ENCODE peak calls at places on chromosomes 7 and 10, in five cellular contexts. O, H, L, N and Q are unnamed samples.

GRCh38 chr7:70674268-70675025 is 457.5 kb upstream of the GALNT17 start:
- DNase-seq in N (peak), O (no peak), L (no peak), H (no peak), Q (no peak)

GRCh38 chr7:5248201-5248885 is 34.4 kb upstream of the SLC29A4 start:
- DNase-seq in O (no peak), N (no peak), L (peak), H (no peak), Q (no peak)

GRCh38 chr7:73423519-73424485 is 9.8 kb upstream of the FZD9 start:
- DNase-seq in O (peak), N (peak), H (no peak), L (peak), Q (no peak)

GRCh38 chr7:152527610-152528032 is 91.8 kb upstream of the KMT2C start:
- DNase-seq in L (no peak), O (no peak), H (no peak), N (peak), Q (no peak)

GRCh38 chr7:100402241-100402640 is 26.3 kb downstream of the ZCWPW1 start:
- DNase-seq in L (no peak), N (no peak), H (no peak), O (no peak), Q (no peak)

GRCh38 chr10:110852897-110853296 is 18.8 kb upstream of the PDCD4 start:
- DNase-seq in H (no peak), O (no peak), N (no peak), L (no peak), Q (peak)

GRCh38 chr7:147639037-147639436 is 951.5 kb upstream of the C7orf33 start:
- DNase-seq in L (no peak), N (no peak), H (no peak), O (no peak), Q (no peak)

GRCh38 chr10:69481280-69481679 is 30.0 kb downstream of the TSPAN15 start:
- DNase-seq in H (no peak), N (no peak), O (no peak), L (no peak), Q (no peak)

GRCh38 chr7:22156205-22156604 is 200.7 kb downstream of the RAPGEF5 start:
- DNase-seq in N (peak), H (no peak), O (no peak), L (peak), Q (peak)

GRCh38 chr10:112783653-112784426 is 166.2 kb upstream of the TCF7L2 start:
- DNase-seq in L (no peak), O (no peak), H (no peak), N (no peak), Q (no peak)

GRCh38 chr10:62860946-62861345 is 44.8 kb upstream of the EGR2 start:
- DNase-seq in L (no peak), N (peak), H (no peak), O (peak), Q (no peak)

GRCh38 chr7:155961241-155962190 is 149.3 kb upstream of the SHH start:
- DNase-seq in L (no peak), N (peak), H (no peak), O (peak), Q (peak)

GRCh38 chr10:31399631-31400030 is 80.6 kb downstream of the ZEB1 start:
- DNase-seq in N (peak), H (no peak), O (no peak), L (no peak), Q (peak)

GRCh38 chr7:101172005-101172853 is 6.9 kb upstream of the VGF start:
- DNase-seq in N (no peak), L (no peak), H (peak), O (no peak), Q (no peak)

GRCh38 chr10:111030042-111030750 is 46.6 kb upstream of the ADRA2A start:
- DNase-seq in L (no peak), O (no peak), N (no peak), H (no peak), Q (no peak)

GRCh38 chr10:18984531-18984930 is 64.1 kb upstream of the MALRD1 start:
- DNase-seq in N (peak), O (no peak), L (peak), H (no peak), Q (no peak)

GRCh38 chr7:38244516-38244915 is 28.9 kb downstream of the TARP start:
- DNase-seq in N (no peak), L (no peak), O (no peak), H (no peak), Q (no peak)

GRCh38 chr7:32069251-32069650 is 956 bp downstream of the PDE1C start:
- DNase-seq in L (no peak), O (no peak), N (no peak), H (no peak), Q (peak)

GRCh38 chr7:55024776-55025175 is 6.0 kb downstream of the EGFR start:
- DNase-seq in N (peak), L (peak), H (no peak), O (no peak), Q (no peak)

GRCh38 chr7:117582219-117582704 is 102.4 kb downstream of the CFTR start:
- DNase-seq in L (peak), H (no peak), O (no peak), N (peak), Q (no peak)

GRCh38 chr7:75652788-75653187 is 86.0 kb downstream of the HIP1 start:
- DNase-seq in H (no peak), L (no peak), N (no peak), O (peak), Q (no peak)

GRCh38 chr7:40219917-40220316 is 85.1 kb downstream of the SUGCT start:
- DNase-seq in L (peak), H (no peak), N (peak), O (no peak), Q (peak)

GRCh38 chr7:141208539-141208938 is 134.7 kb downstream of the TMEM178B start:
- DNase-seq in N (no peak), L (no peak), O (no peak), H (no peak), Q (peak)

DNA sequence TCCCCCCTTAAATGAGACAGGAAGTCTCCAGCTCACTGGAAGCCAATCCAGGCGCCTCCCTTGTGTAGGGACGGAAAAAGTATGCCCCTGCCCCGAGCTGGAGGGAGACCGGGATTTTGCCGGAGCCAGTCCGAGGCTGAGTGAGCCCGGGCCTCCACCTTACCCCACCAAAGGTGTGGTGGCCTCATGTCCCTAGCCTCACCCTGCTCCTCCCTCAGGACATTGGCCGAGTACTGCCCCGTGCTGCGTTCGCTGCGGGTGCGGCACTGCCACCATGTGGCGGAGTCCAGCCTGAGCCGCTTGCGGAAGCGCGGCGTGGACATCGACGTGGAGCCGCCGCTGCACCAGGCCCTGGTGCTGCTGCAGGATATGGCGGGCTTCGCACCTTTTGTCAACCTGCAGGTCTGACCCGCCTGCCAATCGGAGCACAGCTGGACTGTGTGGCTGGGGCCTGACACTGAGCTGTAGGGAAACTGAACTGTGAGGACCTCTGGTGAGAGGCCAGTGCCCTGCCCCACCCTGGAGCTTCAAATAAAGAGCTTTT is 2.0 kb downstream of the FBXL15 start:
- DNase-seq in N (peak), H (peak), O (peak), L (peak), Q (peak)
- H3K9ac ChIP-seq in N (no peak), H (peak), O (peak), L (peak), Q (peak)

GRCh38 chr7:151232272-151233110 is at the start of gene CHPF2:
- DNase-seq in O (peak), H (peak), N (peak), L (peak), Q (peak)
- H3K4me2 ChIP-seq in O (peak), H (peak), N (peak), L (peak), Q (peak)

GRCh38 chr7:517848-518629 is 1.6 kb downstream of the PDGFA start:
- DNase-seq in L (peak), N (peak), O (no peak), H (no peak), Q (peak)

GRCh38 chr7:516216-516605 is 3.4 kb downstream of the PDGFA start:
- DNase-seq in O (no peak), H (no peak), L (no peak), N (no peak), Q (no peak)

GRCh38 chr7:514651-515598 is 4.7 kb downstream of the PDGFA start:
- DNase-seq in L (no peak), O (no peak), H (no peak), N (peak), Q (peak)

GRCh38 chr7:515628-516027 is 4.0 kb downstream of the PDGFA start:
- DNase-seq in H (no peak), O (no peak), L (no peak), N (no peak), Q (no peak)

GRCh38 chr7:516606-517456 is 2.8 kb downstream of the PDGFA start:
- DNase-seq in H (no peak), N (peak), O (peak), L (peak), Q (peak)
- H3K9ac ChIP-seq in H (peak), N (peak), O (peak), L (no peak), Q (peak)

GRCh38 chr10:66519616-66520015 is 406.2 kb upstream of the LRRTM3 start:
- DNase-seq in H (no peak), N (no peak), L (no peak), O (no peak), Q (no peak)
- H3K4me2 ChIP-seq in H (no peak), N (no peak), L (no peak), O (no peak), Q (no peak)

GRCh38 chr7:106775552-106775936 is 89.5 kb upstream of the PIK3CG start:
- DNase-seq in N (peak), L (peak), H (no peak), O (no peak), Q (peak)
- H3K9ac ChIP-seq in N (no peak), L (peak), H (peak), O (no peak), Q (no peak)

DNA sequence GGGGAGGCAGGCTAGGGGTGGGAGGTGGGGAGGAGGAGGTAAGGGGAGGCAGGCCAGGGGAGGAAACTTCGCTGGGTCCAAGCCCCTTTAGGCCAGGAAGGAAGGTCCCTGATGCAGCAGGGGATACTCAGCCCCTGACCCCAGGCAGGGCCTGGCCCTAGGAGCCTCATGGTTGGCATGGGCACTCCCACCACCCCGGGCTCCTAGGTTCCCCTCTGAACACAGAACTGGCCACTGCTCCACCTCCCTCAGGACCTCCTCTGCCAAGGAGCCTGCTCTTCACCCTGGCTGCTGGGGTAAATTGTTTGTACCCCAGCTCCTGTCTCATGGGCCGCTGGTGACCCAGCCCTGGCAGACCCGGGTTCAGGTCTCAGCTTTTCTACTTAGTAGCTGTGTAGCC is 25.8 kb upstream of the CHST15 start:
- DNase-seq in O (no peak), N (no peak), L (no peak), H (no peak), Q (no peak)
- H3K4me2 ChIP-seq in O (no peak), N (no peak), L (no peak), H (no peak), Q (no peak)